ENCODE peak calls at places on chromosomes 16 and 17, in nine cellular contexts. H is progenitor cell of endocrine pancreas; Q is epithelial cell of proximal tubule; U is nephron progenitor cell; J is brain microvascular endothelial cell; Y is NCI-H460; P is activated effector memory CD4-positive, alpha-beta T cell treated with Interleukin-2 at 50 U/mL for 16 hours; X is activated naive CD8-positive, alpha-beta T cell treated with anti-CD3 and anti-CD28 coated beads, Interleukin-2, amount 50 U/mL, for 16 hours; I is stimulated activated CD4-positive, alpha-beta T cell treated with anti-CD3 and anti-CD28 coated beads, TNF-alpha, amount 100 ng/mL, for 1 hour. O is an unnamed sample.

GRCh38 chr17:38328620-38329019 is 15.1 kb downstream of the GPR179 start:
- DNase-seq in Y (no peak), J (no peak), H (no peak), Q (no peak), X (no peak), U (no peak), I (no peak), P (no peak), O (no peak)

GRCh38 chr16:79089735-79090284 is 510.7 kb downstream of the MAF start:
- DNase-seq in Q (no peak), H (no peak), P (peak; percentile 7), Y (no peak), X (peak; percentile 37), I (no peak), J (peak; percentile 1), U (no peak), O (no peak)

GRCh38 chr17:49616546-49617205 is 41.0 kb downstream of the NXPH3 start:
- DNase-seq in I (no peak), J (no peak), Y (no peak), Q (no peak), H (no peak), U (no peak), P (no peak), X (no peak), O (no peak)

GRCh38 chr16:18933501-18933900 is 7.3 kb upstream of the SMG1 start:
- DNase-seq in I (no peak), Y (no peak), P (no peak), Q (no peak), H (no peak), U (no peak), J (no peak), X (no peak), O (no peak)

GRCh38 chr16:88298166-88298881 is 84.4 kb upstream of the ZNF469 start:
- DNase-seq in X (no peak), Q (no peak), H (no peak), Y (no peak), I (no peak), U (no peak), J (peak; percentile 54), P (no peak), O (peak; percentile 82)

GRCh38 chr16:14344292-14344691 is 273.2 kb downstream of the MRTFB start:
- DNase-seq in H (no peak), Q (no peak), I (no peak), P (no peak), J (no peak), U (no peak), X (no peak), Y (no peak), O (no peak)

GRCh38 chr17:77107506-77108433 is 33.0 kb upstream of the SEC14L1 start:
- DNase-seq in Y (no peak), X (peak; percentile 35), H (no peak), Q (no peak), J (peak; percentile 43), U (no peak), I (no peak), P (peak; percentile 20), O (no peak)

GRCh38 chr16:76768948-76769347 is 422.0 kb upstream of the MON1B start:
- DNase-seq in Q (no peak), I (no peak), X (no peak), P (no peak), H (no peak), U (no peak), J (no peak), Y (no peak), O (peak; percentile 52)

GRCh38 chr16:82078125-82078524 is 43.1 kb downstream of the HSD17B2 start:
- DNase-seq in Q (no peak), I (no peak), J (no peak), H (no peak), Y (no peak), P (no peak), U (no peak), X (no peak), O (no peak)

GRCh38 chr16:66374176-66374575 is 7.7 kb downstream of the CDH5 start:
- DNase-seq in X (no peak), Y (no peak), I (no peak), P (no peak), H (no peak), Q (no peak), J (no peak), U (no peak), O (no peak)

GRCh38 chr16:28549301-28549899 is 4.3 kb upstream of the SGF29 start:
- DNase-seq in Y (peak; percentile 33), I (no peak), J (peak; percentile 14), X (no peak), H (no peak), Q (no peak), U (no peak), P (no peak), O (no peak)

GRCh38 chr16:67017810-67018488 is 11.0 kb upstream of the CBFB start:
- DNase-seq in U (peak; percentile 86), H (peak; percentile 78), X (peak; percentile 81), Q (peak; percentile 80), P (peak; percentile 71), I (peak; percentile 65), Y (peak; percentile 95), J (peak; percentile 93), O (peak; percentile 59)

GRCh38 chr16:86626284-86626683 is 47.9 kb downstream of the FOXL1 start:
- DNase-seq in I (no peak), U (no peak), H (no peak), P (no peak), J (no peak), Q (no peak), X (no peak), Y (no peak), O (no peak)

GRCh38 chr17:55607736-55608341 is 96.6 kb upstream of the SMIM36 start:
- DNase-seq in Y (peak; percentile 25), H (no peak), P (no peak), U (no peak), Q (no peak), X (no peak), I (no peak), J (no peak), O (no peak)

GRCh38 chr17:16878547-16879100 is 93.3 kb downstream of the TNFRSF13B start:
- DNase-seq in U (no peak), X (no peak), H (no peak), I (no peak), Q (no peak), J (no peak), Y (no peak), P (no peak), O (no peak)

GRCh38 chr17:67374329-67375053 is 2.6 kb upstream of the PITPNC1 start:
- DNase-seq in Q (no peak), I (peak; percentile 73), U (peak; percentile 88), Y (peak; percentile 82), P (peak; percentile 76), H (peak; percentile 70), J (peak; percentile 86), X (peak; percentile 82), O (no peak)

GRCh38 chr17:27975146-27976011 is 67.1 kb upstream of the NLK start:
- DNase-seq in J (no peak), Q (no peak), U (no peak), Y (no peak), X (no peak), P (no peak), I (no peak), H (no peak), O (no peak)

GRCh38 chr16:46961373-46962353 is 11.8 kb downstream of the DNAJA2 start:
- DNase-seq in Q (no peak), X (no peak), I (no peak), H (no peak), U (no peak), P (no peak), Y (no peak), J (no peak), O (no peak)

GRCh38 chr17:69141802-69142472 is at the start of gene ABCA6:
- DNase-seq in P (no peak), Q (no peak), J (peak; percentile 25), Y (no peak), X (no peak), H (no peak), I (no peak), U (no peak), O (no peak)

GRCh38 chr17:49633250-49633649 is 44.6 kb downstream of the SPOP start:
- DNase-seq in I (no peak), Y (no peak), J (no peak), X (no peak), Q (no peak), H (no peak), P (no peak), U (no peak), O (no peak)

GRCh38 chr16:30659507-30660423 is 1.5 kb downstream of the FBRS start:
- DNase-seq in X (no peak), Q (no peak), Y (no peak), J (no peak), P (peak; percentile 30), U (peak; percentile 74), H (no peak), I (peak; percentile 24), O (no peak)

GRCh38 chr17:40316571-40317344 is 7.8 kb downstream of the RARA start:
- DNase-seq in J (peak; percentile 61), H (no peak), P (no peak), I (no peak), Y (peak; percentile 57), X (no peak), Q (no peak), U (peak; percentile 70), O (peak; percentile 89)

O was measured in chondrocyte.